ENCODE peak calls at places on chromosomes 11 and 22, in seven cellular contexts. One of them, this sample, is unnamed.

GRCh38 chr22:30308096-30308495 is 18.6 kb downstream of the TBC1D10A start:
- DNase-seq in heart left ventricle: no peak
- DNase-seq in tibial nerve: no peak
- DNase-seq in K562: no peak
- DNase-seq in HCT116: no peak
- DNase-seq in IMR-90: no peak
- DNase-seq in H54: no peak
- DNase-seq in this sample: no peak

GRCh38 chr22:27139935-27140493 is 482.6 kb downstream of the MIAT start:
- DNase-seq in heart left ventricle: no peak
- DNase-seq in tibial nerve: no peak
- DNase-seq in K562: no peak
- DNase-seq in HCT116: no peak
- DNase-seq in IMR-90: peak; percentile 83
- DNase-seq in H54: peak; percentile 53
- DNase-seq in this sample: no peak

GRCh38 chr11:41201156-41201555 is 258.3 kb downstream of the LRRC4C start:
- DNase-seq in heart left ventricle: no peak
- DNase-seq in tibial nerve: no peak
- DNase-seq in K562: peak; percentile 5
- DNase-seq in HCT116: no peak
- DNase-seq in IMR-90: peak; percentile 0
- DNase-seq in H54: no peak
- DNase-seq in this sample: peak; percentile 1

GRCh38 chr11:115251126-115251525 is 253.1 kb downstream of the CADM1 start:
- DNase-seq in heart left ventricle: no peak
- DNase-seq in tibial nerve: no peak
- DNase-seq in K562: no peak
- DNase-seq in HCT116: no peak
- DNase-seq in IMR-90: no peak
- DNase-seq in H54: no peak
- DNase-seq in this sample: no peak

GRCh38 chr11:1152316-1153104 is 5.2 kb upstream of the MUC5AC start:
- DNase-seq in heart left ventricle: no peak
- DNase-seq in tibial nerve: no peak
- DNase-seq in K562: peak; percentile 11
- DNase-seq in HCT116: no peak
- DNase-seq in IMR-90: peak; percentile 78
- DNase-seq in H54: peak; percentile 69
- DNase-seq in this sample: no peak

GRCh38 chr11:57885298-57886035 is 123.9 kb downstream of the CTNND1 start:
- DNase-seq in heart left ventricle: no peak
- DNase-seq in tibial nerve: no peak
- DNase-seq in K562: no peak
- DNase-seq in HCT116: no peak
- DNase-seq in IMR-90: peak; percentile 42
- DNase-seq in H54: no peak
- DNase-seq in this sample: peak; percentile 34

GRCh38 chr11:85531498-85531897 is 95.6 kb downstream of the DLG2 start:
- DNase-seq in heart left ventricle: no peak
- DNase-seq in tibial nerve: no peak
- DNase-seq in K562: no peak
- DNase-seq in HCT116: no peak
- DNase-seq in IMR-90: no peak
- DNase-seq in H54: no peak
- DNase-seq in this sample: no peak

GRCh38 chr22:30239421-30240405 is 6.8 kb downstream of the LIF start:
- DNase-seq in heart left ventricle: no peak
- DNase-seq in tibial nerve: no peak
- DNase-seq in K562: no peak
- DNase-seq in HCT116: no peak
- DNase-seq in IMR-90: peak; percentile 76
- DNase-seq in H54: no peak
- DNase-seq in this sample: no peak

GRCh38 chr11:123580557-123581275 is 73.7 kb downstream of the SCN3B start:
- DNase-seq in heart left ventricle: peak; percentile 73
- DNase-seq in tibial nerve: no peak
- DNase-seq in K562: peak; percentile 73
- DNase-seq in HCT116: peak; percentile 41
- DNase-seq in IMR-90: peak; percentile 19
- DNase-seq in H54: peak; percentile 45
- DNase-seq in this sample: peak; percentile 34

GRCh38 chr11:1297576-1298473 is 11.6 kb downstream of the TOLLIP start:
- DNase-seq in heart left ventricle: no peak
- DNase-seq in tibial nerve: no peak
- DNase-seq in K562: no peak
- DNase-seq in HCT116: no peak
- DNase-seq in IMR-90: no peak
- DNase-seq in H54: no peak
- DNase-seq in this sample: no peak

GRCh38 chr22:20174785-20175596 is 24.1 kb upstream of the CCDC188 start:
- DNase-seq in heart left ventricle: no peak
- DNase-seq in tibial nerve: no peak
- DNase-seq in K562: peak; percentile 73
- DNase-seq in HCT116: no peak
- DNase-seq in IMR-90: peak; percentile 9
- DNase-seq in H54: no peak
- DNase-seq in this sample: no peak

GRCh38 chr22:49623176-49623575 is 204.5 kb downstream of the BRD1 start:
- DNase-seq in heart left ventricle: peak; percentile 49
- DNase-seq in tibial nerve: no peak
- DNase-seq in K562: no peak
- DNase-seq in HCT116: no peak
- DNase-seq in IMR-90: no peak
- DNase-seq in H54: no peak
- DNase-seq in this sample: no peak

GRCh38 chr11:113977701-113978100 is 2.8 kb downstream of the HTR3A start:
- DNase-seq in heart left ventricle: no peak
- DNase-seq in tibial nerve: no peak
- DNase-seq in K562: no peak
- DNase-seq in HCT116: no peak
- DNase-seq in IMR-90: no peak
- DNase-seq in H54: no peak
- DNase-seq in this sample: no peak

GRCh38 chr11:111777094-111778046 is 11.2 kb upstream of the PPP2R1B start:
- DNase-seq in heart left ventricle: no peak
- DNase-seq in tibial nerve: no peak
- DNase-seq in K562: peak; percentile 67
- DNase-seq in HCT116: peak; percentile 53
- DNase-seq in IMR-90: peak; percentile 82
- DNase-seq in H54: no peak
- DNase-seq in this sample: peak; percentile 85

GRCh38 chr11:36399236-36399635 is 103.1 kb downstream of the PRR5L start:
- DNase-seq in heart left ventricle: no peak
- DNase-seq in tibial nerve: no peak
- DNase-seq in K562: no peak
- DNase-seq in HCT116: no peak
- DNase-seq in IMR-90: no peak
- DNase-seq in H54: no peak
- DNase-seq in this sample: no peak

GRCh38 chr11:117876341-117877119 is at the start of gene FXYD6:
- DNase-seq in heart left ventricle: peak; percentile 79
- DNase-seq in tibial nerve: no peak
- DNase-seq in K562: no peak
- DNase-seq in HCT116: no peak
- DNase-seq in IMR-90: no peak
- DNase-seq in H54: no peak
- DNase-seq in this sample: no peak

GRCh38 chr11:76615950-76616349 is 54.6 kb downstream of the LRRC32 start:
- DNase-seq in heart left ventricle: peak; percentile 85
- DNase-seq in tibial nerve: no peak
- DNase-seq in K562: no peak
- DNase-seq in HCT116: no peak
- DNase-seq in IMR-90: peak; percentile 38
- DNase-seq in H54: no peak
- DNase-seq in this sample: no peak

GRCh38 chr11:7511405-7511804 is 2.4 kb upstream of the PPFIBP2 start:
- DNase-seq in heart left ventricle: peak; percentile 70
- DNase-seq in tibial nerve: peak; percentile 30
- DNase-seq in K562: no peak
- DNase-seq in HCT116: no peak
- DNase-seq in IMR-90: no peak
- DNase-seq in H54: no peak
- DNase-seq in this sample: no peak

GRCh38 chr11:116073854-116074837 is 569.9 kb upstream of the CADM1 start:
- DNase-seq in heart left ventricle: peak; percentile 59
- DNase-seq in tibial nerve: no peak
- DNase-seq in K562: no peak
- DNase-seq in HCT116: no peak
- DNase-seq in IMR-90: no peak
- DNase-seq in H54: no peak
- DNase-seq in this sample: no peak

GRCh38 chr11:10483174-10483573 is 28.1 kb downstream of the AMPD3 start:
- DNase-seq in heart left ventricle: no peak
- DNase-seq in tibial nerve: no peak
- DNase-seq in K562: no peak
- DNase-seq in HCT116: no peak
- DNase-seq in IMR-90: no peak
- DNase-seq in H54: no peak
- DNase-seq in this sample: no peak

GRCh38 chr11:57324154-57324885 is 432 bp downstream of the TNKS1BP1 start:
- DNase-seq in heart left ventricle: no peak
- DNase-seq in tibial nerve: no peak
- DNase-seq in K562: peak; percentile 59
- DNase-seq in HCT116: no peak
- DNase-seq in IMR-90: peak; percentile 48
- DNase-seq in H54: peak; percentile 40
- DNase-seq in this sample: peak; percentile 61

GRCh38 chr22:22376352-22376706 is 131.7 kb downstream of the VPREB1 start:
- DNase-seq in heart left ventricle: no peak
- DNase-seq in tibial nerve: no peak
- DNase-seq in K562: no peak
- DNase-seq in HCT116: no peak
- DNase-seq in IMR-90: no peak
- DNase-seq in H54: no peak
- DNase-seq in this sample: no peak

GRCh38 chr11:59423835-59424234 is 2.4 kb downstream of the OR5A2 start:
- DNase-seq in heart left ventricle: no peak
- DNase-seq in tibial nerve: no peak
- DNase-seq in K562: no peak
- DNase-seq in HCT116: no peak
- DNase-seq in IMR-90: no peak
- DNase-seq in H54: no peak
- DNase-seq in this sample: no peak

GRCh38 chr11:128840137-128840536 is 27.0 kb downstream of the KCNJ1 start:
- DNase-seq in heart left ventricle: no peak
- DNase-seq in tibial nerve: no peak
- DNase-seq in K562: no peak
- DNase-seq in HCT116: no peak
- DNase-seq in IMR-90: no peak
- DNase-seq in H54: no peak
- DNase-seq in this sample: no peak

GRCh38 chr11:84819561-84819960 is 807.6 kb downstream of the DLG2 start:
- DNase-seq in heart left ventricle: no peak
- DNase-seq in tibial nerve: no peak
- DNase-seq in K562: no peak
- DNase-seq in HCT116: no peak
- DNase-seq in IMR-90: no peak
- DNase-seq in H54: no peak
- DNase-seq in this sample: no peak

GRCh38 chr22:33105501-33105911 is 47.3 kb upstream of the SYN3 start:
- DNase-seq in heart left ventricle: no peak
- DNase-seq in tibial nerve: no peak
- DNase-seq in K562: no peak
- DNase-seq in HCT116: no peak
- DNase-seq in IMR-90: peak; percentile 28
- DNase-seq in H54: no peak
- DNase-seq in this sample: no peak

GRCh38 chr22:28801845-28802594 is 1.7 kb upstream of the XBP1 start:
- DNase-seq in heart left ventricle: no peak
- DNase-seq in tibial nerve: no peak
- DNase-seq in K562: peak; percentile 63
- DNase-seq in HCT116: no peak
- DNase-seq in IMR-90: no peak
- DNase-seq in H54: no peak
- DNase-seq in this sample: peak; percentile 61
- TF ChIP-seq POLR2A in heart left ventricle: no peak
- TF ChIP-seq POLR2A in tibial nerve: no peak
- TF ChIP-seq POLR2A in K562: peak; percentile 41
- TF ChIP-seq POLR2A in HCT116: no peak
- TF ChIP-seq POLR2A in IMR-90: peak; percentile 14
- TF ChIP-seq POLR2A in H54: no peak
- TF ChIP-seq POLR2A in this sample: no peak

GRCh38 chr22:45312415-45312814 is 2.7 kb downstream of the FAM118A start:
- DNase-seq in heart left ventricle: no peak
- DNase-seq in tibial nerve: no peak
- DNase-seq in K562: no peak
- DNase-seq in HCT116: no peak
- DNase-seq in IMR-90: no peak
- DNase-seq in H54: no peak
- DNase-seq in this sample: no peak
- TF ChIP-seq POLR2A in heart left ventricle: no peak
- TF ChIP-seq POLR2A in tibial nerve: no peak
- TF ChIP-seq POLR2A in K562: no peak
- TF ChIP-seq POLR2A in HCT116: no peak
- TF ChIP-seq POLR2A in IMR-90: no peak
- TF ChIP-seq POLR2A in H54: no peak
- TF ChIP-seq POLR2A in this sample: no peak

DNA sequence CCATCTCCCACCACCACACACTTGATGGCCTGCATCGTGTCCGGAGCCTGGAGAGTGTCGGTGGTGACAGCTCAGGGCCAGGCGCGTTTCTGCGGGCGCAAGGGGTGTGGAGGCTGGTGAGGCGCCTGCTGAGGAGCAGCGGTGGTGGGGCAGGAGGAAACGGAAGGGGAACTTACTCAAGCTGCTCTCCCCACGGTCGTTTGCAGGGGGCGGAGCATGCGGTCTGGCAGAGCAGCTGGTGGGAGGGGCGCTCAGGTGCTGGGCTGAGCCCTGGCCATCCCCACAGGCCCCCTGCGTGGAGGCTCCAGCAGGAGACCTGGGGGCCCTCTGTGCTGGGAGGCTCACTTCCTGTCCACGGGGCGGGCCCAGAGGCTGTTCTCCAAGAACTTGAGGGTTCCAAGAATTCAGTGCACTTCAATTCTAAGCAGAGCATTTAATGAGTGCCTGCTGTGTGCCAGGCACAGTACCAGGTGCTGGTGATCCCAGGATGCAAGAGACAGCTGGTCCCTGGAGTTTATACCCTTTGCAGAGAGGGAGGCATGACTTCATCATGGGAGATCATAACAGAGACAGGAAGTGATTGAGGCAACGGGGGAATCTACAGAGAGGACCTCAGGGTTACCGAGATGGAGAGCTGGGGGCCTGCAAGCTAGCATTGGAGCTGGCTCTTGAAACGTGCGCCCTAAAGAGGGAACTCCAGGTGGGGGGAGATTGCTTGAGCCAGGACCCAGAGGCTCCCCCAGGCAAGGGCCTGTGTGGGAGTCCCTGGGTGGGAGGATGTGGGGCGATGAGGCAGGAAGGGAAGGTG is at the start of gene RAC2:
- DNase-seq in heart left ventricle: peak; percentile 92
- DNase-seq in tibial nerve: no peak
- DNase-seq in K562: peak; percentile 77
- DNase-seq in HCT116: peak; percentile 51
- DNase-seq in IMR-90: peak; percentile 57
- DNase-seq in H54: peak; percentile 38
- DNase-seq in this sample: peak; percentile 88
- TF ChIP-seq POLR2A in heart left ventricle: no peak
- TF ChIP-seq POLR2A in tibial nerve: no peak
- TF ChIP-seq POLR2A in K562: peak; percentile 78
- TF ChIP-seq POLR2A in HCT116: no peak
- TF ChIP-seq POLR2A in IMR-90: no peak
- TF ChIP-seq POLR2A in H54: peak; percentile 36
- TF ChIP-seq POLR2A in this sample: peak; percentile 89

GRCh38 chr11:126216526-126217305 is 5.1 kb downstream of the FAM118B start:
- DNase-seq in heart left ventricle: no peak
- DNase-seq in tibial nerve: no peak
- DNase-seq in K562: no peak
- DNase-seq in HCT116: no peak
- DNase-seq in IMR-90: no peak
- DNase-seq in H54: no peak
- DNase-seq in this sample: no peak
- TF ChIP-seq POLR2A in heart left ventricle: no peak
- TF ChIP-seq POLR2A in tibial nerve: no peak
- TF ChIP-seq POLR2A in K562: no peak
- TF ChIP-seq POLR2A in HCT116: no peak
- TF ChIP-seq POLR2A in IMR-90: no peak
- TF ChIP-seq POLR2A in H54: no peak
- TF ChIP-seq POLR2A in this sample: no peak